ENCODE peak calls at places on chromosomes 11 and 22, in nine cellular contexts. One of them, this sample, is unnamed. For H3K36me3 and H3K4me1, the result is how much of the 10 kb centered on the place peaks cover.

GRCh38 chr22:50485221-50486131 is 1.2 kb upstream of the MIOX start:
- DNase-seq in esophagus squamous epithelium: no peak
- DNase-seq in neural progenitor cell: no peak
- DNase-seq in pancreas: peak
- DNase-seq in fibroblast of lung: no peak
- DNase-seq in cardiac muscle cell: no peak
- DNase-seq in mucosa of descending colon: no peak
- DNase-seq in GM23338: no peak
- DNase-seq in endodermal cell: peak
- DNase-seq in this sample: no peak

GRCh38 chr22:20624161-20624616 is 116.8 kb downstream of the MED15 start:
- DNase-seq in esophagus squamous epithelium: no peak
- DNase-seq in neural progenitor cell: no peak
- DNase-seq in pancreas: no peak
- DNase-seq in fibroblast of lung: no peak
- DNase-seq in cardiac muscle cell: peak
- DNase-seq in mucosa of descending colon: no peak
- DNase-seq in GM23338: no peak
- DNase-seq in endodermal cell: no peak
- DNase-seq in this sample: no peak

GRCh38 chr22:43946391-43946680 is 8.9 kb upstream of the SAMM50 start:
- DNase-seq in esophagus squamous epithelium: no peak
- DNase-seq in neural progenitor cell: peak
- DNase-seq in pancreas: no peak
- DNase-seq in fibroblast of lung: no peak
- DNase-seq in cardiac muscle cell: no peak
- DNase-seq in mucosa of descending colon: no peak
- DNase-seq in GM23338: no peak
- DNase-seq in endodermal cell: no peak
- DNase-seq in this sample: no peak

GRCh38 chr11:96396637-96397036 is 6.8 kb downstream of the JRKL start:
- DNase-seq in esophagus squamous epithelium: no peak
- DNase-seq in neural progenitor cell: no peak
- DNase-seq in pancreas: no peak
- DNase-seq in fibroblast of lung: no peak
- DNase-seq in cardiac muscle cell: no peak
- DNase-seq in mucosa of descending colon: no peak
- DNase-seq in GM23338: no peak
- DNase-seq in endodermal cell: no peak
- DNase-seq in this sample: no peak

GRCh38 chr22:19962909-19963806 is 21.5 kb upstream of the TXNRD2 start:
- DNase-seq in esophagus squamous epithelium: no peak
- DNase-seq in neural progenitor cell: no peak
- DNase-seq in pancreas: peak
- DNase-seq in fibroblast of lung: no peak
- DNase-seq in cardiac muscle cell: no peak
- DNase-seq in mucosa of descending colon: peak
- DNase-seq in GM23338: peak
- DNase-seq in endodermal cell: peak
- DNase-seq in this sample: no peak

GRCh38 chr11:96139692-96140091 is 203.3 kb downstream of the MAML2 start:
- DNase-seq in esophagus squamous epithelium: no peak
- DNase-seq in neural progenitor cell: no peak
- DNase-seq in pancreas: no peak
- DNase-seq in fibroblast of lung: no peak
- DNase-seq in cardiac muscle cell: no peak
- DNase-seq in mucosa of descending colon: no peak
- DNase-seq in GM23338: no peak
- DNase-seq in endodermal cell: no peak
- DNase-seq in this sample: no peak

GRCh38 chr11:7671807-7672206 is 1.5 kb downstream of the CYB5R2 start:
- DNase-seq in esophagus squamous epithelium: no peak
- DNase-seq in neural progenitor cell: no peak
- DNase-seq in pancreas: no peak
- DNase-seq in fibroblast of lung: no peak
- DNase-seq in cardiac muscle cell: no peak
- DNase-seq in mucosa of descending colon: no peak
- DNase-seq in GM23338: no peak
- DNase-seq in endodermal cell: no peak
- DNase-seq in this sample: no peak

GRCh38 chr11:61776561-61777075 is 15.8 kb downstream of the TMEM258 start:
- DNase-seq in esophagus squamous epithelium: no peak
- DNase-seq in neural progenitor cell: peak
- DNase-seq in pancreas: peak
- DNase-seq in fibroblast of lung: peak
- DNase-seq in cardiac muscle cell: peak
- DNase-seq in mucosa of descending colon: peak
- DNase-seq in GM23338: peak
- DNase-seq in endodermal cell: peak
- DNase-seq in this sample: no peak

GRCh38 chr11:105611414-105611813 is 1.5 kb downstream of the GRIA4 start:
- DNase-seq in esophagus squamous epithelium: no peak
- DNase-seq in neural progenitor cell: no peak
- DNase-seq in pancreas: no peak
- DNase-seq in fibroblast of lung: peak
- DNase-seq in cardiac muscle cell: no peak
- DNase-seq in mucosa of descending colon: no peak
- DNase-seq in GM23338: no peak
- DNase-seq in endodermal cell: no peak
- DNase-seq in this sample: no peak

GRCh38 chr11:122686106-122686505 is 30.6 kb downstream of the UBASH3B start:
- DNase-seq in esophagus squamous epithelium: no peak
- DNase-seq in neural progenitor cell: no peak
- DNase-seq in pancreas: no peak
- DNase-seq in fibroblast of lung: no peak
- DNase-seq in cardiac muscle cell: no peak
- DNase-seq in mucosa of descending colon: no peak
- DNase-seq in GM23338: no peak
- DNase-seq in endodermal cell: no peak
- DNase-seq in this sample: no peak

GRCh38 chr22:42964994-42965699 is 49.8 kb downstream of the PACSIN2 start:
- DNase-seq in esophagus squamous epithelium: no peak
- DNase-seq in neural progenitor cell: no peak
- DNase-seq in pancreas: no peak
- DNase-seq in fibroblast of lung: peak
- DNase-seq in cardiac muscle cell: no peak
- DNase-seq in mucosa of descending colon: no peak
- DNase-seq in GM23338: no peak
- DNase-seq in endodermal cell: peak
- DNase-seq in this sample: no peak

GRCh38 chr11:86416494-86416893 is 41.8 kb downstream of the CCDC81 start:
- DNase-seq in esophagus squamous epithelium: no peak
- DNase-seq in neural progenitor cell: no peak
- DNase-seq in pancreas: no peak
- DNase-seq in fibroblast of lung: no peak
- DNase-seq in cardiac muscle cell: no peak
- DNase-seq in mucosa of descending colon: no peak
- DNase-seq in GM23338: no peak
- DNase-seq in endodermal cell: no peak
- DNase-seq in this sample: no peak

GRCh38 chr22:22403306-22403705 is 105.2 kb downstream of the ZNF280B start:
- DNase-seq in esophagus squamous epithelium: no peak
- DNase-seq in neural progenitor cell: no peak
- DNase-seq in pancreas: no peak
- DNase-seq in fibroblast of lung: no peak
- DNase-seq in cardiac muscle cell: no peak
- DNase-seq in mucosa of descending colon: no peak
- DNase-seq in GM23338: no peak
- DNase-seq in endodermal cell: peak
- DNase-seq in this sample: no peak

GRCh38 chr11:44958165-44958564 is 7.5 kb upstream of the TP53I11 start:
- DNase-seq in esophagus squamous epithelium: no peak
- DNase-seq in neural progenitor cell: no peak
- DNase-seq in pancreas: no peak
- DNase-seq in fibroblast of lung: no peak
- DNase-seq in cardiac muscle cell: no peak
- DNase-seq in mucosa of descending colon: peak
- DNase-seq in GM23338: no peak
- DNase-seq in endodermal cell: no peak
- DNase-seq in this sample: no peak

GRCh38 chr11:128814856-128815705 is 52.0 kb downstream of the KCNJ1 start:
- DNase-seq in esophagus squamous epithelium: no peak
- DNase-seq in neural progenitor cell: peak
- DNase-seq in pancreas: no peak
- DNase-seq in fibroblast of lung: peak
- DNase-seq in cardiac muscle cell: peak
- DNase-seq in mucosa of descending colon: peak
- DNase-seq in GM23338: peak
- DNase-seq in endodermal cell: peak
- DNase-seq in this sample: peak

DNA sequence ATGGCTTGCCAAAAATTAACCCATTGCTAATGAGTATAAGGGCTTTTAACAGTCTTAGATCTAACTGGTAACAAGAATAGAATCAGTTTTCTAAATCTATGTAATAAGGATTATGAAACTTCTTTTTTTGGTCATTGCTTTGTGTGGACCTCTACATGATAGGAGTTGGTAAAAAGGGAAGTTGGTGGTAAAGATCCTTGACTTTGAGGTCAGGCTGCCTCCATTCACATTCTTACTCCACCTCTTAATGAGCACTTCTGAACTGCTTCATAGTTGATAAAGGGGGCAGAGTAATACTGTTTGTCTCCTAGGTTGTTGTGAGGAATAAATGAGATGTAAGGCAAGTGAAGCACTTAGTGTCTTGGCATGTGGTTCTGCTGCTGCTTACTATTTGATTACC is 10.6 kb downstream of the EIF3M start:
- DNase-seq in esophagus squamous epithelium: no peak
- DNase-seq in neural progenitor cell: no peak
- DNase-seq in pancreas: no peak
- DNase-seq in fibroblast of lung: no peak
- DNase-seq in cardiac muscle cell: no peak
- DNase-seq in mucosa of descending colon: no peak
- DNase-seq in GM23338: no peak
- DNase-seq in endodermal cell: no peak
- DNase-seq in this sample: no peak
- H3K36me3 ChIP-seq in esophagus squamous epithelium: under half
- H3K36me3 ChIP-seq in neural progenitor cell: under half
- H3K36me3 ChIP-seq in pancreas: half or more
- H3K36me3 ChIP-seq in fibroblast of lung: under half
- H3K36me3 ChIP-seq in cardiac muscle cell: half or more
- H3K36me3 ChIP-seq in mucosa of descending colon: under half
- H3K36me3 ChIP-seq in GM23338: half or more
- H3K36me3 ChIP-seq in endodermal cell: half or more
- H3K36me3 ChIP-seq in this sample: half or more

GRCh38 chr11:68724293-68724692 is 27.0 kb downstream of the TESMIN start:
- DNase-seq in esophagus squamous epithelium: no peak
- DNase-seq in neural progenitor cell: no peak
- DNase-seq in pancreas: no peak
- DNase-seq in fibroblast of lung: no peak
- DNase-seq in cardiac muscle cell: no peak
- DNase-seq in mucosa of descending colon: no peak
- DNase-seq in GM23338: no peak
- DNase-seq in endodermal cell: no peak
- DNase-seq in this sample: no peak

GRCh38 chr11:68722143-68722542 is 29.2 kb downstream of the TESMIN start:
- DNase-seq in esophagus squamous epithelium: no peak
- DNase-seq in neural progenitor cell: no peak
- DNase-seq in pancreas: no peak
- DNase-seq in fibroblast of lung: no peak
- DNase-seq in cardiac muscle cell: no peak
- DNase-seq in mucosa of descending colon: no peak
- DNase-seq in GM23338: no peak
- DNase-seq in endodermal cell: no peak
- DNase-seq in this sample: no peak

DNA sequence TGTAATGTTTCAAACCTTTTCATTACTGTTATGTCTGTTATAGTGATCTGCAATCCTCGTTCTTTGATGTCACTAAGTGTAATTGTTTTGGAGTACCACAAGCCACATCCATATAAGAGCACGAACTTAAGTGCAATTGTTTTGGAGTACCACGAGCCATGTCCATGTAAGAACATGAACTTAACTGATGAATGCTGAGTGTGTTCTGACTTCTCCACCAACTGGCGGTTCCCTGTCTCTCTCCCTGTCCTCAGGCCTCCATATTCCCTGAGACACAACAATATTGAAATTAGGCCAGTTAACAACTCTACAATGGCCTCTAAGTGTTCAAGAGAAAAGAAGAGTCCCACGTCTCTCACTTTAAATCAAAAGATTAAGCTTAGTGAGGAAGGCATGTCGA is 23.5 kb downstream of the TESMIN start:
- DNase-seq in esophagus squamous epithelium: no peak
- DNase-seq in neural progenitor cell: no peak
- DNase-seq in pancreas: no peak
- DNase-seq in fibroblast of lung: peak
- DNase-seq in cardiac muscle cell: no peak
- DNase-seq in mucosa of descending colon: no peak
- DNase-seq in GM23338: no peak
- DNase-seq in endodermal cell: no peak
- DNase-seq in this sample: no peak
- TF ChIP-seq CTCF in esophagus squamous epithelium: no peak
- TF ChIP-seq CTCF in neural progenitor cell: no peak
- TF ChIP-seq CTCF in pancreas: no peak
- TF ChIP-seq CTCF in fibroblast of lung: peak
- TF ChIP-seq CTCF in cardiac muscle cell: no peak
- TF ChIP-seq CTCF in mucosa of descending colon: no peak
- TF ChIP-seq CTCF in GM23338: no peak
- TF ChIP-seq CTCF in endodermal cell: peak
- TF ChIP-seq CTCF in this sample: no peak

GRCh38 chr11:113673566-113674396 is 32.3 kb downstream of the TMPRSS5 start:
- DNase-seq in esophagus squamous epithelium: no peak
- DNase-seq in neural progenitor cell: no peak
- DNase-seq in pancreas: no peak
- DNase-seq in fibroblast of lung: no peak
- DNase-seq in cardiac muscle cell: no peak
- DNase-seq in mucosa of descending colon: no peak
- DNase-seq in GM23338: no peak
- DNase-seq in endodermal cell: peak
- DNase-seq in this sample: no peak
- H3K4me1 ChIP-seq in esophagus squamous epithelium: under half
- H3K4me1 ChIP-seq in neural progenitor cell: under half
- H3K4me1 ChIP-seq in pancreas: under half
- H3K4me1 ChIP-seq in fibroblast of lung: under half
- H3K4me1 ChIP-seq in cardiac muscle cell: under half
- H3K4me1 ChIP-seq in mucosa of descending colon: under half
- H3K4me1 ChIP-seq in GM23338: under half
- H3K4me1 ChIP-seq in endodermal cell: under half
- H3K4me1 ChIP-seq in this sample: under half

GRCh38 chr11:71436861-71437260 is 11.3 kb downstream of the DHCR7 start:
- DNase-seq in esophagus squamous epithelium: no peak
- DNase-seq in neural progenitor cell: no peak
- DNase-seq in pancreas: no peak
- DNase-seq in fibroblast of lung: no peak
- DNase-seq in cardiac muscle cell: no peak
- DNase-seq in mucosa of descending colon: no peak
- DNase-seq in GM23338: no peak
- DNase-seq in endodermal cell: no peak
- DNase-seq in this sample: no peak
- H3K36me3 ChIP-seq in esophagus squamous epithelium: under half
- H3K36me3 ChIP-seq in neural progenitor cell: under half
- H3K36me3 ChIP-seq in pancreas: under half
- H3K36me3 ChIP-seq in fibroblast of lung: under half
- H3K36me3 ChIP-seq in cardiac muscle cell: under half
- H3K36me3 ChIP-seq in mucosa of descending colon: under half
- H3K36me3 ChIP-seq in GM23338: under half
- H3K36me3 ChIP-seq in endodermal cell: half or more
- H3K36me3 ChIP-seq in this sample: half or more

GRCh38 chr11:72007587-72007986 is 8.9 kb downstream of the IL18BP start:
- DNase-seq in esophagus squamous epithelium: no peak
- DNase-seq in neural progenitor cell: no peak
- DNase-seq in pancreas: no peak
- DNase-seq in fibroblast of lung: no peak
- DNase-seq in cardiac muscle cell: no peak
- DNase-seq in mucosa of descending colon: no peak
- DNase-seq in GM23338: no peak
- DNase-seq in endodermal cell: no peak
- DNase-seq in this sample: no peak
- TF ChIP-seq CTCF in esophagus squamous epithelium: no peak
- TF ChIP-seq CTCF in neural progenitor cell: no peak
- TF ChIP-seq CTCF in pancreas: no peak
- TF ChIP-seq CTCF in fibroblast of lung: no peak
- TF ChIP-seq CTCF in cardiac muscle cell: no peak
- TF ChIP-seq CTCF in mucosa of descending colon: no peak
- TF ChIP-seq CTCF in GM23338: no peak
- TF ChIP-seq CTCF in endodermal cell: no peak
- TF ChIP-seq CTCF in this sample: no peak